ENCODE peak calls at places on chromosomes 4 and X, in six cellular contexts. Y, J, N, E, F and I are unnamed samples.

GRCh38 chr4:70688795-70689231 is 481 bp downstream of the UTP3 start:
- DNase-seq in Y (no peak), J (no peak), F (no peak), N (no peak), E (no peak), I (no peak)

GRCh38 chr4:188417181-188417580 is 277.9 kb downstream of the TRIML1 start:
- DNase-seq in F (peak; percentile 15), N (peak; percentile 15), Y (no peak), E (no peak), J (no peak), I (peak; percentile 44)

GRCh38 chr4:1538096-1538410 is 131.8 kb upstream of the NKX1-1 start:
- DNase-seq in F (no peak), J (no peak), N (no peak), E (no peak), Y (no peak), I (no peak)

GRCh38 chr4:101066586-101066985 is 280.7 kb downstream of the PPP3CA start:
- DNase-seq in N (no peak), Y (no peak), J (no peak), F (no peak), E (no peak), I (no peak)

GRCh38 chrX:86171366-86171765 is 23.1 kb downstream of the DACH2 start:
- DNase-seq in J (no peak), N (peak; percentile 64), E (no peak), F (peak; percentile 35), Y (no peak), I (no peak)

GRCh38 chr4:24328300-24328699 is 256.1 kb downstream of the DHX15 start:
- DNase-seq in N (no peak), Y (no peak), J (no peak), E (no peak), F (no peak), I (no peak)

GRCh38 chrX:56564921-56565861 is 1.8 kb downstream of the UBQLN2 start:
- DNase-seq in J (no peak), Y (no peak), N (peak; percentile 5), F (peak; percentile 0), E (no peak), I (peak; percentile 2)

GRCh38 chr4:8112036-8112576 is 46.5 kb downstream of the ABLIM2 start:
- DNase-seq in F (no peak), E (no peak), J (no peak), N (no peak), Y (no peak), I (no peak)

GRCh38 chrX:30935985-30936384 is 46.9 kb upstream of the TAB3 start:
- DNase-seq in J (no peak), N (peak; percentile 3), F (peak; percentile 45), E (peak; percentile 14), Y (peak; percentile 10), I (peak; percentile 21)

GRCh38 chrX:152896450-152896849 is 1.4 kb upstream of the ZNF185 start:
- DNase-seq in N (no peak), F (no peak), Y (peak; percentile 29), E (no peak), J (no peak), I (peak; percentile 27)

GRCh38 chr4:52861171-52861873 is 795 bp upstream of the RASL11B start:
- DNase-seq in J (no peak), N (no peak), E (no peak), F (no peak), Y (no peak), I (no peak)

GRCh38 chrX:155997436-155997835 is at the start of gene IL9R:
- DNase-seq in N (no peak), J (peak; percentile 15), F (no peak), E (peak; percentile 16), Y (no peak), I (no peak)

GRCh38 chr4:153143527-153144348 is 60.5 kb upstream of the TRIM2 start:
- DNase-seq in F (no peak), Y (peak; percentile 51), N (peak; percentile 65), J (no peak), E (no peak), I (no peak)

GRCh38 chr4:162865102-162865501 is 301.6 kb downstream of the NAF1 start:
- DNase-seq in Y (no peak), F (no peak), N (no peak), E (no peak), J (no peak), I (no peak)

DNA sequence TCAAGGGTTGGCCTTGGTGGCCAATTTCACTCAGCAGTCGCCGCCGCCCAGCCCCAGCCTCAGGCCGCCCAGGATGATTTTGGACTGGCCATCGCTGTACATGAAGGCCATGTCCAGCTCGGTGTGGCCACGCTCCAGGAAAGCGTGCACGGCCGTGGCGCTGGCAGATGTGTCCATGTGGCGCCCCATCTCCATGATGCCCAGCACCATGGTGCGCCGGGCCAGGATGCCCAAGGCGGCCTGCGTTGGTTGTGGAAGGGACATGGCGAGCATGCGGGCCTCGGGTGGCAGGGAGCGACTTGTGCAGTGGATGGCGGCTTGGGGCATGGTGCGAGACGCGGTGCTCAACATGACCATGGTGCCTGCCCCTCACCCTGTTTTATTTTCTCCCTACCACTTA is 55.4 kb downstream of the ZCCHC12 start:
- DNase-seq in J (no peak), N (no peak), E (no peak), F (no peak), Y (no peak), I (no peak)
- TF ChIP-seq CEBPB in J (no peak), N (no peak), E (no peak), F (no peak), Y (no peak), I (no peak)

GRCh38 chr4:2833671-2834000 is 10.0 kb upstream of the ADD1 start:
- DNase-seq in J (no peak), E (no peak), N (no peak), F (no peak), Y (no peak), I (no peak)

GRCh38 chr4:2834001-2834921 is 9.4 kb upstream of the ADD1 start:
- DNase-seq in Y (no peak), J (no peak), N (no peak), F (no peak), E (no peak), I (no peak)

GRCh38 chr4:2832309-2832980 is 11.2 kb upstream of the ADD1 start:
- DNase-seq in E (no peak), J (no peak), N (no peak), Y (no peak), F (no peak), I (no peak)

GRCh38 chr4:2831611-2832308 is 11.9 kb upstream of the ADD1 start:
- DNase-seq in F (no peak), J (no peak), Y (no peak), N (no peak), E (no peak), I (no peak)

GRCh38 chr4:2832981-2833670 is 10.5 kb upstream of the ADD1 start:
- DNase-seq in F (no peak), Y (no peak), E (no peak), J (no peak), N (no peak), I (no peak)
- H3K4me1 ChIP-seq in F (peaks cover 11% of the 10 kb centered on the region), Y (no peaks in the 10 kb centered on the region), E (peaks cover 6% of the 10 kb centered on the region), J (peaks cover 44% of the 10 kb centered on the region), N (peaks cover 4% of the 10 kb centered on the region), I (no peaks in the 10 kb centered on the region)

GRCh38 chr4:16206301-16206700 is 20.0 kb downstream of the TAPT1 start:
- DNase-seq in J (no peak), N (no peak), F (no peak), Y (no peak), E (no peak), I (no peak)
- TF ChIP-seq CEBPB in J (no peak), N (no peak), F (no peak), Y (no peak), E (no peak), I (no peak)

DNA sequence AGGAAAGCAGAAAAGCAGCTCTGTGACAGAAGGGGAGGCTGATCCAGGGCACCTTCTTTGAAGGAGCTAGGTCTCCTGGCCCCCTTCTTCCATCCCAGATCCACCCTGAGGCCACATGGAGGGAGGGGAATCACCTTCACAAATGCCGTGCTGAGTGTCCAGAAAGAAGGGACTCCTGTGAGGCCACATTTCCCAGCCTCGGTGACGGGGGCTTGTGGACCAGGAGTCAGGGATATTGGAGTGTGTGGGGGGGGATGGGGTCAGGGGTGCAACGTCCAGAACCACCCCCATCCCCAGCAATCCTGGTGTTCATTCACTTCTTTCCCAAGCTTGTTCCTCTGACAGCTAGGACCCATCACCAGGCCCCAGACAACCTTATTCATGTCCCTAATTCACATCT is 4.7 kb downstream of the TIMM17B start:
- DNase-seq in J (no peak), Y (no peak), F (no peak), E (no peak), N (no peak), I (no peak)
- H3K4me1 ChIP-seq in J (no peaks in the 10 kb centered on the region), Y (peaks cover 3% of the 10 kb centered on the region), F (peaks cover 29% of the 10 kb centered on the region), E (peaks cover 10% of the 10 kb centered on the region), N (peaks cover 2% of the 10 kb centered on the region), I (peaks cover 13% of the 10 kb centered on the region)

GRCh38 chrX:3066555-3066954 is 25.3 kb downstream of the ARSF start:
- DNase-seq in J (no peak), E (no peak), Y (no peak), F (no peak), N (peak; percentile 3), I (no peak)
- TF ChIP-seq CEBPB in J (no peak), E (peak; percentile 16), Y (no peak), F (no peak), N (no peak), I (no peak)